ENCODE peak calls at places on chromosome 13, in four cellular contexts. One of them, this sample, is unnamed.

GRCh38 chr13:89925107-89925506 is 1422.4 kb upstream of the MIR17HG start:
- DNase-seq in AG04450: no peak
- DNase-seq in mesothelial cell of epicardium: no peak
- DNase-seq in Caco-2: peak
- DNase-seq in this sample: no peak

GRCh38 chr13:39353988-39354387 is 249.0 kb downstream of the LHFPL6 start:
- DNase-seq in mesothelial cell of epicardium: no peak
- DNase-seq in Caco-2: no peak
- DNase-seq in AG04450: no peak
- DNase-seq in this sample: no peak

GRCh38 chr13:24875566-24875965 is 111.6 kb downstream of the RNF17 start:
- DNase-seq in Caco-2: peak
- DNase-seq in AG04450: no peak
- DNase-seq in mesothelial cell of epicardium: no peak
- DNase-seq in this sample: no peak

GRCh38 chr13:89255844-89256406 is 1584.8 kb downstream of the SLITRK5 start:
- DNase-seq in Caco-2: no peak
- DNase-seq in mesothelial cell of epicardium: no peak
- DNase-seq in AG04450: no peak
- DNase-seq in this sample: no peak

GRCh38 chr13:98879965-98880364 is 97.9 kb downstream of the DOCK9 start:
- DNase-seq in Caco-2: no peak
- DNase-seq in mesothelial cell of epicardium: no peak
- DNase-seq in AG04450: no peak
- DNase-seq in this sample: no peak

GRCh38 chr13:48874165-48874564 is 101.5 kb upstream of the FNDC3A start:
- DNase-seq in Caco-2: no peak
- DNase-seq in mesothelial cell of epicardium: no peak
- DNase-seq in AG04450: no peak
- DNase-seq in this sample: no peak

GRCh38 chr13:49395416-49396277 is 48.2 kb downstream of the CAB39L start:
- DNase-seq in AG04450: no peak
- DNase-seq in Caco-2: no peak
- DNase-seq in mesothelial cell of epicardium: no peak
- DNase-seq in this sample: no peak

GRCh38 chr13:48233886-48234488 is 981 bp downstream of the ITM2B start:
- DNase-seq in AG04450: no peak
- DNase-seq in mesothelial cell of epicardium: no peak
- DNase-seq in Caco-2: no peak
- DNase-seq in this sample: no peak

GRCh38 chr13:114319441-114319871 is 5.2 kb downstream of the CHAMP1 start:
- DNase-seq in mesothelial cell of epicardium: no peak
- DNase-seq in Caco-2: no peak
- DNase-seq in AG04450: peak
- DNase-seq in this sample: no peak

GRCh38 chr13:31824705-31825512 is 85.6 kb downstream of the RXFP2 start:
- DNase-seq in AG04450: no peak
- DNase-seq in mesothelial cell of epicardium: no peak
- DNase-seq in Caco-2: no peak
- DNase-seq in this sample: no peak

GRCh38 chr13:90652036-90652435 is 695.5 kb upstream of the MIR17HG start:
- DNase-seq in Caco-2: no peak
- DNase-seq in mesothelial cell of epicardium: no peak
- DNase-seq in AG04450: no peak
- DNase-seq in this sample: no peak

GRCh38 chr13:60959427-60959826 is 456.2 kb downstream of the PCDH20 start:
- DNase-seq in mesothelial cell of epicardium: no peak
- DNase-seq in Caco-2: no peak
- DNase-seq in AG04450: no peak
- DNase-seq in this sample: no peak

GRCh38 chr13:60957816-60958215 is 457.8 kb downstream of the PCDH20 start:
- DNase-seq in Caco-2: no peak
- DNase-seq in AG04450: no peak
- DNase-seq in mesothelial cell of epicardium: no peak
- DNase-seq in this sample: no peak
- TF ChIP-seq CTCF in Caco-2: no peak
- TF ChIP-seq CTCF in AG04450: no peak
- TF ChIP-seq CTCF in mesothelial cell of epicardium: no peak
- TF ChIP-seq CTCF in this sample: peak

GRCh38 chr13:23579072-23579885 is 9.1 kb downstream of the TNFRSF19 start:
- DNase-seq in Caco-2: peak
- DNase-seq in AG04450: peak
- DNase-seq in mesothelial cell of epicardium: peak
- DNase-seq in this sample: peak
- TF ChIP-seq CTCF in Caco-2: no peak
- TF ChIP-seq CTCF in AG04450: no peak
- TF ChIP-seq CTCF in mesothelial cell of epicardium: no peak
- TF ChIP-seq CTCF in this sample: peak

GRCh38 chr13:44976196-44976595 is 13.1 kb downstream of the NUFIP1 start:
- DNase-seq in AG04450: no peak
- DNase-seq in mesothelial cell of epicardium: no peak
- DNase-seq in Caco-2: no peak
- DNase-seq in this sample: no peak

GRCh38 chr13:44972956-44973581 is 16.2 kb downstream of the NUFIP1 start:
- DNase-seq in Caco-2: peak
- DNase-seq in mesothelial cell of epicardium: no peak
- DNase-seq in AG04450: no peak
- DNase-seq in this sample: no peak

GRCh38 chr13:44976949-44977583 is 12.2 kb downstream of the NUFIP1 start:
- DNase-seq in mesothelial cell of epicardium: no peak
- DNase-seq in AG04450: no peak
- DNase-seq in Caco-2: no peak
- DNase-seq in this sample: no peak

GRCh38 chr13:44974056-44974798 is 15.0 kb downstream of the NUFIP1 start:
- DNase-seq in AG04450: no peak
- DNase-seq in mesothelial cell of epicardium: no peak
- DNase-seq in Caco-2: no peak
- DNase-seq in this sample: no peak

GRCh38 chr13:44978328-44978727 is 10.9 kb downstream of the NUFIP1 start:
- DNase-seq in Caco-2: no peak
- DNase-seq in AG04450: no peak
- DNase-seq in mesothelial cell of epicardium: no peak
- DNase-seq in this sample: no peak
- TF ChIP-seq CTCF in Caco-2: peak
- TF ChIP-seq CTCF in AG04450: no peak
- TF ChIP-seq CTCF in mesothelial cell of epicardium: peak
- TF ChIP-seq CTCF in this sample: peak

GRCh38 chr13:46535002-46535401 is 18.0 kb upstream of the LRCH1 start:
- DNase-seq in AG04450: no peak
- DNase-seq in mesothelial cell of epicardium: no peak
- DNase-seq in Caco-2: no peak
- DNase-seq in this sample: no peak
- TF ChIP-seq CTCF in AG04450: no peak
- TF ChIP-seq CTCF in mesothelial cell of epicardium: no peak
- TF ChIP-seq CTCF in Caco-2: no peak
- TF ChIP-seq CTCF in this sample: no peak